ENCODE peak calls at places on chromosomes 4 and X, in seven cellular contexts. One of them, this sample, is unnamed.

GRCh38 chr4:76850010-76850441 is 47.9 kb downstream of the SOWAHB start:
- DNase-seq in fibroblast of lung: peak; percentile 98
- DNase-seq in heart right ventricle: no peak
- DNase-seq in chondrocyte: no peak
- DNase-seq in MM.1S: no peak
- DNase-seq in astrocyte of the spinal cord: peak; percentile 97
- DNase-seq in WTC11: no peak
- DNase-seq in this sample: no peak

GRCh38 chr4:183344523-183345255 is 22.5 kb upstream of the CLDN24 start:
- DNase-seq in fibroblast of lung: no peak
- DNase-seq in heart right ventricle: no peak
- DNase-seq in chondrocyte: no peak
- DNase-seq in MM.1S: no peak
- DNase-seq in astrocyte of the spinal cord: no peak
- DNase-seq in WTC11: no peak
- DNase-seq in this sample: no peak

GRCh38 chr4:8938623-8939022 is 67.0 kb upstream of the HMX1 start:
- DNase-seq in fibroblast of lung: no peak
- DNase-seq in heart right ventricle: no peak
- DNase-seq in chondrocyte: no peak
- DNase-seq in MM.1S: no peak
- DNase-seq in astrocyte of the spinal cord: no peak
- DNase-seq in WTC11: no peak
- DNase-seq in this sample: no peak

GRCh38 chrX:123959281-123960063 is 2.0 kb upstream of the STAG2 start:
- DNase-seq in fibroblast of lung: peak; percentile 36
- DNase-seq in heart right ventricle: peak; percentile 54
- DNase-seq in chondrocyte: no peak
- DNase-seq in MM.1S: peak; percentile 15
- DNase-seq in astrocyte of the spinal cord: peak; percentile 35
- DNase-seq in WTC11: peak; percentile 21
- DNase-seq in this sample: peak; percentile 22

GRCh38 chr4:34619531-34620109 is 1624.7 kb downstream of the ARAP2 start:
- DNase-seq in fibroblast of lung: no peak
- DNase-seq in heart right ventricle: no peak
- DNase-seq in chondrocyte: no peak
- DNase-seq in MM.1S: no peak
- DNase-seq in astrocyte of the spinal cord: peak; percentile 56
- DNase-seq in WTC11: no peak
- DNase-seq in this sample: no peak

GRCh38 chr4:43435303-43435702 is 542.8 kb downstream of the GRXCR1 start:
- DNase-seq in fibroblast of lung: no peak
- DNase-seq in heart right ventricle: no peak
- DNase-seq in chondrocyte: no peak
- DNase-seq in MM.1S: no peak
- DNase-seq in astrocyte of the spinal cord: no peak
- DNase-seq in WTC11: no peak
- DNase-seq in this sample: no peak

GRCh38 chrX:104013606-104014005 is at the start of gene H2BW1:
- DNase-seq in fibroblast of lung: no peak
- DNase-seq in heart right ventricle: no peak
- DNase-seq in chondrocyte: no peak
- DNase-seq in MM.1S: no peak
- DNase-seq in astrocyte of the spinal cord: no peak
- DNase-seq in WTC11: no peak
- DNase-seq in this sample: no peak

GRCh38 chr4:147578057-147578476 is 39.1 kb upstream of the TMEM184C start:
- DNase-seq in fibroblast of lung: peak; percentile 96
- DNase-seq in heart right ventricle: no peak
- DNase-seq in chondrocyte: no peak
- DNase-seq in MM.1S: no peak
- DNase-seq in astrocyte of the spinal cord: peak; percentile 94
- DNase-seq in WTC11: no peak
- DNase-seq in this sample: no peak

GRCh38 chr4:176778491-176778890 is 14.2 kb downstream of the VEGFC start:
- DNase-seq in fibroblast of lung: peak; percentile 85
- DNase-seq in heart right ventricle: no peak
- DNase-seq in chondrocyte: no peak
- DNase-seq in MM.1S: no peak
- DNase-seq in astrocyte of the spinal cord: peak; percentile 80
- DNase-seq in WTC11: no peak
- DNase-seq in this sample: no peak

GRCh38 chr4:6855692-6856297 is 53.8 kb upstream of the TBC1D14 start:
- DNase-seq in fibroblast of lung: peak; percentile 77
- DNase-seq in heart right ventricle: no peak
- DNase-seq in chondrocyte: no peak
- DNase-seq in MM.1S: no peak
- DNase-seq in astrocyte of the spinal cord: peak; percentile 73
- DNase-seq in WTC11: no peak
- DNase-seq in this sample: no peak

GRCh38 chr4:61445374-61446063 is 245.4 kb downstream of the ADGRL3 start:
- DNase-seq in fibroblast of lung: no peak
- DNase-seq in heart right ventricle: no peak
- DNase-seq in chondrocyte: no peak
- DNase-seq in MM.1S: no peak
- DNase-seq in astrocyte of the spinal cord: no peak
- DNase-seq in WTC11: no peak
- DNase-seq in this sample: no peak

GRCh38 chrX:69951756-69952155 is 98.0 kb downstream of the AWAT2 start:
- DNase-seq in fibroblast of lung: no peak
- DNase-seq in heart right ventricle: no peak
- DNase-seq in chondrocyte: no peak
- DNase-seq in MM.1S: no peak
- DNase-seq in astrocyte of the spinal cord: no peak
- DNase-seq in WTC11: no peak
- DNase-seq in this sample: no peak

GRCh38 chr4:10619220-10619619 is 65.3 kb downstream of the CLNK start:
- DNase-seq in fibroblast of lung: peak; percentile 87
- DNase-seq in heart right ventricle: no peak
- DNase-seq in chondrocyte: no peak
- DNase-seq in MM.1S: no peak
- DNase-seq in astrocyte of the spinal cord: peak; percentile 88
- DNase-seq in WTC11: no peak
- DNase-seq in this sample: no peak
- TF ChIP-seq CTCF in fibroblast of lung: no peak
- TF ChIP-seq CTCF in heart right ventricle: no peak
- TF ChIP-seq CTCF in chondrocyte: peak; percentile 38
- TF ChIP-seq CTCF in MM.1S: no peak
- TF ChIP-seq CTCF in astrocyte of the spinal cord: no peak
- TF ChIP-seq CTCF in WTC11: no peak
- TF ChIP-seq CTCF in this sample: no peak

DNA sequence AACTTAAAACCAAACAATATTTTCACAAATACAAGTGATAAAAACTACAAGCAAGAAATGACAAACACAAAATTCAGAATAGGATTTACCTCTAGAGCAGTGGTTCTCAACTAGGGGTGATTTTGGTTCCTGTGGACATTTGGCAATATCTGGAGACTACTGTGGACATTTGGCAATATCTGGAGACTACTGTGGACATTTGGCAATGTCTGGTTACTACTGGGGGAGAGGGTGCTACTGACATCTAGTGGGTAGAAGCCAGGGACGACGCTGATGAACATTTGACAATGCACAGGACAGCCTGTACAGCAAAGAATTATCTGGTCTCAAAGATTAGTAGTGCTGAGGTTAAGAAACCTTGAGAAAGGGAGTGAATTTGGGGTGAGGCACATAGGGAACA is 169.8 kb downstream of the CLCN4 start:
- DNase-seq in fibroblast of lung: no peak
- DNase-seq in heart right ventricle: no peak
- DNase-seq in chondrocyte: no peak
- DNase-seq in MM.1S: no peak
- DNase-seq in astrocyte of the spinal cord: no peak
- DNase-seq in WTC11: no peak
- DNase-seq in this sample: no peak
- TF ChIP-seq CTCF in fibroblast of lung: peak; percentile 39
- TF ChIP-seq CTCF in heart right ventricle: peak; percentile 30
- TF ChIP-seq CTCF in chondrocyte: peak; percentile 68
- TF ChIP-seq CTCF in MM.1S: no peak
- TF ChIP-seq CTCF in astrocyte of the spinal cord: peak; percentile 13
- TF ChIP-seq CTCF in WTC11: no peak
- TF ChIP-seq CTCF in this sample: no peak

GRCh38 chr4:169774466-169775445 is 17.0 kb upstream of the HPF1 start:
- DNase-seq in fibroblast of lung: no peak
- DNase-seq in heart right ventricle: peak; percentile 41
- DNase-seq in chondrocyte: no peak
- DNase-seq in MM.1S: no peak
- DNase-seq in astrocyte of the spinal cord: peak; percentile 2
- DNase-seq in WTC11: peak; percentile 71
- DNase-seq in this sample: peak; percentile 22
- TF ChIP-seq CTCF in fibroblast of lung: peak; percentile 12
- TF ChIP-seq CTCF in heart right ventricle: peak; percentile 29
- TF ChIP-seq CTCF in chondrocyte: no peak
- TF ChIP-seq CTCF in MM.1S: no peak
- TF ChIP-seq CTCF in astrocyte of the spinal cord: peak; percentile 53
- TF ChIP-seq CTCF in WTC11: no peak
- TF ChIP-seq CTCF in this sample: no peak

GRCh38 chr4:88728146-88728545 is 30.5 kb upstream of the NAP1L5 start:
- DNase-seq in fibroblast of lung: no peak
- DNase-seq in heart right ventricle: peak; percentile 30
- DNase-seq in chondrocyte: no peak
- DNase-seq in MM.1S: no peak
- DNase-seq in astrocyte of the spinal cord: no peak
- DNase-seq in WTC11: no peak
- DNase-seq in this sample: no peak

GRCh38 chr4:88725986-88726385 is 28.4 kb upstream of the NAP1L5 start:
- DNase-seq in fibroblast of lung: no peak
- DNase-seq in heart right ventricle: no peak
- DNase-seq in chondrocyte: no peak
- DNase-seq in MM.1S: no peak
- DNase-seq in astrocyte of the spinal cord: no peak
- DNase-seq in WTC11: no peak
- DNase-seq in this sample: no peak

GRCh38 chr4:88731359-88731758 is 33.7 kb upstream of the NAP1L5 start:
- DNase-seq in fibroblast of lung: no peak
- DNase-seq in heart right ventricle: no peak
- DNase-seq in chondrocyte: no peak
- DNase-seq in MM.1S: no peak
- DNase-seq in astrocyte of the spinal cord: no peak
- DNase-seq in WTC11: no peak
- DNase-seq in this sample: no peak

GRCh38 chr4:88730811-88731210 is 33.2 kb upstream of the NAP1L5 start:
- DNase-seq in fibroblast of lung: no peak
- DNase-seq in heart right ventricle: no peak
- DNase-seq in chondrocyte: no peak
- DNase-seq in MM.1S: no peak
- DNase-seq in astrocyte of the spinal cord: no peak
- DNase-seq in WTC11: no peak
- DNase-seq in this sample: no peak

DNA sequence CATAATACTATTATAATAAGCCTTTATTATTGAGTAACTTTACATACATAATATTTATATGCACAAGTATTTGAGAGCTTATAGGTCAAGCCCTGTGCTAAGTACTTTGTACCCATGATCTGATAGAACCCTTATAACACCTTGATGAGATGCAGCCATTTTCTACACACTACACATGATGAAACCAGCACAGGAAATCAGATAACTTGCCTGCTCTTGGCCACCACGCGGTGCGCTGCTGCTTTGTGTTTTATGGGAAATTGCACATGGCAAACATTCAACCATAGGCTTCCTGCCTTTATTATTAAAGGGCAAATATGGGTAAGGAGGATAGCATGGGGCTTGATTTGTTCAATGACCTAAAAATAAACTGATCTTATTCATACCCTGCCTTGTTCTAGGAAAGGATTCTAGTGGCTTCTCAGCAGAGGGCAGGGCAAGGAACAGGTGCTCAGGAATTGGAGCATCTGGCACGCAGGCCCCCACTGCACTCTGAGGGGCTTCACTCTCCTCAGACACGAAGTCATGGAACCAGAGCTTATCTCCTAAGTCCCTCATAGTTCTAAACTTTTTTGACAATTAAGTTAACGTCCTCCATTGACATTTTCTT is 31.6 kb upstream of the NAP1L5 start:
- DNase-seq in fibroblast of lung: no peak
- DNase-seq in heart right ventricle: no peak
- DNase-seq in chondrocyte: no peak
- DNase-seq in MM.1S: no peak
- DNase-seq in astrocyte of the spinal cord: no peak
- DNase-seq in WTC11: no peak
- DNase-seq in this sample: no peak
- TF ChIP-seq CTCF in fibroblast of lung: no peak
- TF ChIP-seq CTCF in heart right ventricle: no peak
- TF ChIP-seq CTCF in chondrocyte: no peak
- TF ChIP-seq CTCF in MM.1S: no peak
- TF ChIP-seq CTCF in astrocyte of the spinal cord: no peak
- TF ChIP-seq CTCF in WTC11: no peak
- TF ChIP-seq CTCF in this sample: no peak

GRCh38 chr4:96698891-96699290 is 859.0 kb downstream of the PDHA2 start:
- DNase-seq in fibroblast of lung: peak; percentile 14
- DNase-seq in heart right ventricle: no peak
- DNase-seq in chondrocyte: no peak
- DNase-seq in MM.1S: no peak
- DNase-seq in astrocyte of the spinal cord: no peak
- DNase-seq in WTC11: no peak
- DNase-seq in this sample: no peak
- TF ChIP-seq CTCF in fibroblast of lung: no peak
- TF ChIP-seq CTCF in heart right ventricle: no peak
- TF ChIP-seq CTCF in chondrocyte: no peak
- TF ChIP-seq CTCF in MM.1S: no peak
- TF ChIP-seq CTCF in astrocyte of the spinal cord: no peak
- TF ChIP-seq CTCF in WTC11: no peak
- TF ChIP-seq CTCF in this sample: no peak

DNA sequence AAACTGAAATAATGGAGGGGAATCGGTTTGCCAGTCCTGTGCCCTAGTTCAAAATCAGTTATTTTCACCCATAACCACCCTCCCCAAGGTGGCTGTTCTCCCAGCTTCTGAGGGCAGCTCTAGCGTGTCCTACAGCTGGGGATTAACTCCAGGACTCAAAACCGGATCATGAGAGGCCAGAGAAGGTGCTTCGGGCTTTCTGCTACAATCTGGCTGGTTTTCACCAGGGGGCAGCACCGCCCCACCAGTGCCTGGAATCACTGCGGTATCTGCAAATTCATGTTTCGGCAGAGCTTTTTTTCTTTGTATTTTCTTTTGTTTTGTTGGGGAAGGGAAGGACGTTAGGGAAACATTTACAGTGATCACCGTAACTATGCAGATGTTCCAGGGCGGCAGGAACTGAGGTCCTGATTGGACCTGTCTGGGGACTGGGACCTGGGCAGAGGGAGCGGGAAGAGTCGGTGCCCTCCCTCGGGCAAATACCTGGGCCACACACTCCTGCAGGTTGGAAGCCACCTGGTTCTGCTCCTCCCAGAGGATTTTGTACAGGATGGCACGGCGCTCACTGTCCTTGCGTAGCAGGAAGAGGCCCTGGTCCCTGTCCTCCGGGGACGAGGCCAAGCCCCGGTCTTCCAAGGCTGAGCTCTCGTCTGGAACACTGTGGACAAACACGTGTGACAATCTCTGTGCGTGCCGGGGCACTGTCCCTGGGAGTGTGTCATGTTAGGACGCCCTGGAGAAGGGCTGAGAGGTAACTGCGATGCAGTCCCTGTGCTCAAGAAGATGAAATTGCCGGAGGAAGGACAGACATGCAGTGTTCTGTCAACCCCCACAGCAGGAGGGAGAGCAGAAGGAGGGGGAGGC is 28.7 kb downstream of the PDHA1 start:
- DNase-seq in fibroblast of lung: peak; percentile 47
- DNase-seq in heart right ventricle: peak; percentile 57
- DNase-seq in chondrocyte: no peak
- DNase-seq in MM.1S: peak; percentile 61
- DNase-seq in astrocyte of the spinal cord: peak; percentile 58
- DNase-seq in WTC11: peak; percentile 69
- DNase-seq in this sample: peak; percentile 47
- TF ChIP-seq CTCF in fibroblast of lung: peak; percentile 70
- TF ChIP-seq CTCF in heart right ventricle: peak; percentile 64
- TF ChIP-seq CTCF in chondrocyte: peak; percentile 88
- TF ChIP-seq CTCF in MM.1S: peak; percentile 70
- TF ChIP-seq CTCF in astrocyte of the spinal cord: peak; percentile 73
- TF ChIP-seq CTCF in WTC11: peak; percentile 48
- TF ChIP-seq CTCF in this sample: no peak